ENCODE peak calls at places on chromosomes 6 and 20, in four cellular contexts. One of them, this sample, is unnamed.

GRCh38 chr20:3658708-3659491 is 4.3 kb downstream of the GFRA4 start:
- DNase-seq in epithelial cell of esophagus: peak; percentile 33
- DNase-seq in pancreas: no peak
- DNase-seq in CD8-positive, alpha-beta T cell: no peak
- DNase-seq in this sample: no peak

GRCh38 chr20:45920795-45921617 is 9.1 kb upstream of the PLTP start:
- DNase-seq in CD8-positive, alpha-beta T cell: no peak
- DNase-seq in epithelial cell of esophagus: no peak
- DNase-seq in pancreas: no peak
- DNase-seq in this sample: no peak

GRCh38 chr6:20875369-20875963 is 341.2 kb downstream of the CDKAL1 start:
- DNase-seq in pancreas: no peak
- DNase-seq in epithelial cell of esophagus: peak; percentile 53
- DNase-seq in CD8-positive, alpha-beta T cell: no peak
- DNase-seq in this sample: peak; percentile 8

GRCh38 chr20:20215976-20216727 is 151.8 kb upstream of the INSM1 start:
- DNase-seq in CD8-positive, alpha-beta T cell: peak; percentile 4
- DNase-seq in pancreas: no peak
- DNase-seq in epithelial cell of esophagus: no peak
- DNase-seq in this sample: no peak

GRCh38 chr20:36153754-36154695 is 515 bp upstream of the EPB41L1 start:
- DNase-seq in epithelial cell of esophagus: peak; percentile 67
- DNase-seq in CD8-positive, alpha-beta T cell: peak; percentile 22
- DNase-seq in pancreas: peak; percentile 86
- DNase-seq in this sample: peak; percentile 95

GRCh38 chr6:37283268-37283667 is 25.3 kb upstream of the TMEM217 start:
- DNase-seq in pancreas: no peak
- DNase-seq in epithelial cell of esophagus: no peak
- DNase-seq in CD8-positive, alpha-beta T cell: no peak
- DNase-seq in this sample: no peak

GRCh38 chr20:7346562-7346961 is 579.1 kb downstream of the BMP2 start:
- DNase-seq in pancreas: no peak
- DNase-seq in CD8-positive, alpha-beta T cell: no peak
- DNase-seq in epithelial cell of esophagus: peak; percentile 98
- DNase-seq in this sample: no peak

GRCh38 chr20:1920252-1920651 is 25.0 kb downstream of the SIRPA start:
- DNase-seq in epithelial cell of esophagus: no peak
- DNase-seq in pancreas: peak; percentile 58
- DNase-seq in CD8-positive, alpha-beta T cell: no peak
- DNase-seq in this sample: no peak

GRCh38 chr20:47607208-47607613 is 105.5 kb downstream of the NCOA3 start:
- DNase-seq in pancreas: no peak
- DNase-seq in epithelial cell of esophagus: peak; percentile 46
- DNase-seq in CD8-positive, alpha-beta T cell: no peak
- DNase-seq in this sample: no peak

GRCh38 chr20:42901689-42902518 is 287.8 kb downstream of the PTPRT start:
- DNase-seq in CD8-positive, alpha-beta T cell: no peak
- DNase-seq in epithelial cell of esophagus: no peak
- DNase-seq in pancreas: peak; percentile 68
- DNase-seq in this sample: peak; percentile 4

GRCh38 chr20:36644032-36644712 is 1.8 kb downstream of the SLA2 start:
- DNase-seq in epithelial cell of esophagus: no peak
- DNase-seq in pancreas: no peak
- DNase-seq in CD8-positive, alpha-beta T cell: peak; percentile 45
- DNase-seq in this sample: no peak

GRCh38 chr6:52712136-52712535 is 41.2 kb downstream of the TMEM14A start:
- DNase-seq in pancreas: no peak
- DNase-seq in CD8-positive, alpha-beta T cell: no peak
- DNase-seq in epithelial cell of esophagus: peak; percentile 52
- DNase-seq in this sample: no peak

GRCh38 chr6:111661541-111662041 is 55.9 kb upstream of the TRAF3IP2 start:
- DNase-seq in CD8-positive, alpha-beta T cell: no peak
- DNase-seq in pancreas: peak; percentile 23
- DNase-seq in epithelial cell of esophagus: no peak
- DNase-seq in this sample: peak; percentile 75

GRCh38 chr20:8693709-8694108 is 375.2 kb upstream of the PLCB4 start:
- DNase-seq in pancreas: no peak
- DNase-seq in epithelial cell of esophagus: peak; percentile 27
- DNase-seq in CD8-positive, alpha-beta T cell: no peak
- DNase-seq in this sample: no peak

GRCh38 chr6:138963531-138963930 is 24.5 kb downstream of the REPS1 start:
- DNase-seq in CD8-positive, alpha-beta T cell: no peak
- DNase-seq in epithelial cell of esophagus: no peak
- DNase-seq in pancreas: peak; percentile 21
- DNase-seq in this sample: peak; percentile 33

GRCh38 chr6:132101550-132101949 is 150.4 kb upstream of the CCN2 start:
- DNase-seq in epithelial cell of esophagus: no peak
- DNase-seq in pancreas: no peak
- DNase-seq in CD8-positive, alpha-beta T cell: no peak
- DNase-seq in this sample: no peak

GRCh38 chr6:149049230-149049629 is 268.3 kb upstream of the TAB2 start:
- DNase-seq in epithelial cell of esophagus: peak; percentile 51
- DNase-seq in pancreas: no peak
- DNase-seq in CD8-positive, alpha-beta T cell: no peak
- DNase-seq in this sample: no peak

GRCh38 chr6:110542311-110543024 is 66.1 kb upstream of the SLC22A16 start:
- DNase-seq in epithelial cell of esophagus: no peak
- DNase-seq in pancreas: no peak
- DNase-seq in CD8-positive, alpha-beta T cell: no peak
- DNase-seq in this sample: no peak

GRCh38 chr20:58094698-58095097 is 133.8 kb downstream of the ANKRD60 start:
- DNase-seq in epithelial cell of esophagus: no peak
- DNase-seq in CD8-positive, alpha-beta T cell: no peak
- DNase-seq in pancreas: no peak
- DNase-seq in this sample: no peak

GRCh38 chr6:92806254-92806653 is 613.1 kb downstream of the EPHA7 start:
- DNase-seq in epithelial cell of esophagus: no peak
- DNase-seq in CD8-positive, alpha-beta T cell: no peak
- DNase-seq in pancreas: no peak
- DNase-seq in this sample: no peak

GRCh38 chr20:32577023-32577422 is 8.1 kb downstream of the NOL4L start:
- DNase-seq in CD8-positive, alpha-beta T cell: no peak
- DNase-seq in epithelial cell of esophagus: no peak
- DNase-seq in pancreas: no peak
- DNase-seq in this sample: no peak

GRCh38 chr6:25576920-25577319 is 75.1 kb upstream of the SCGN start:
- DNase-seq in pancreas: no peak
- DNase-seq in CD8-positive, alpha-beta T cell: no peak
- DNase-seq in epithelial cell of esophagus: no peak
- DNase-seq in this sample: no peak

GRCh38 chr20:51221791-51222408 is 199.0 kb upstream of the KCNG1 start:
- DNase-seq in pancreas: peak; percentile 38
- DNase-seq in epithelial cell of esophagus: peak; percentile 90
- DNase-seq in CD8-positive, alpha-beta T cell: no peak
- DNase-seq in this sample: no peak

GRCh38 chr6:52135217-52135616 is 47.8 kb upstream of the PKHD1 start:
- DNase-seq in pancreas: no peak
- DNase-seq in CD8-positive, alpha-beta T cell: no peak
- DNase-seq in epithelial cell of esophagus: no peak
- DNase-seq in this sample: no peak

GRCh38 chr20:20785226-20785625 is 72.8 kb upstream of the RALGAPA2 start:
- DNase-seq in CD8-positive, alpha-beta T cell: no peak
- DNase-seq in epithelial cell of esophagus: no peak
- DNase-seq in pancreas: no peak
- DNase-seq in this sample: no peak

GRCh38 chr6:170294813-170295518 is 4.1 kb upstream of the DLL1 start:
- DNase-seq in CD8-positive, alpha-beta T cell: no peak
- DNase-seq in pancreas: no peak
- DNase-seq in epithelial cell of esophagus: no peak
- DNase-seq in this sample: no peak

GRCh38 chr6:170296423-170296745 is 5.5 kb upstream of the DLL1 start:
- DNase-seq in CD8-positive, alpha-beta T cell: no peak
- DNase-seq in epithelial cell of esophagus: no peak
- DNase-seq in pancreas: no peak
- DNase-seq in this sample: no peak

GRCh38 chr6:170296746-170297576 is 6.1 kb upstream of the DLL1 start:
- DNase-seq in CD8-positive, alpha-beta T cell: no peak
- DNase-seq in pancreas: peak; percentile 44
- DNase-seq in epithelial cell of esophagus: no peak
- DNase-seq in this sample: no peak

GRCh38 chr6:170293881-170294755 is 3.2 kb upstream of the DLL1 start:
- DNase-seq in CD8-positive, alpha-beta T cell: no peak
- DNase-seq in pancreas: no peak
- DNase-seq in epithelial cell of esophagus: no peak
- DNase-seq in this sample: no peak

GRCh38 chr6:170295519-170296422 is 4.9 kb upstream of the DLL1 start:
- DNase-seq in CD8-positive, alpha-beta T cell: no peak
- DNase-seq in pancreas: peak; percentile 45
- DNase-seq in epithelial cell of esophagus: peak; percentile 53
- DNase-seq in this sample: no peak
- TF ChIP-seq CTCF in CD8-positive, alpha-beta T cell: no peak
- TF ChIP-seq CTCF in pancreas: no peak
- TF ChIP-seq CTCF in epithelial cell of esophagus: no peak
- TF ChIP-seq CTCF in this sample: no peak

GRCh38 chr6:4550227-4550597 is 226.0 kb upstream of the CDYL start:
- DNase-seq in pancreas: no peak
- DNase-seq in epithelial cell of esophagus: no peak
- DNase-seq in CD8-positive, alpha-beta T cell: no peak
- DNase-seq in this sample: no peak
- TF ChIP-seq CTCF in pancreas: no peak
- TF ChIP-seq CTCF in epithelial cell of esophagus: no peak
- TF ChIP-seq CTCF in CD8-positive, alpha-beta T cell: no peak
- TF ChIP-seq CTCF in this sample: no peak

GRCh38 chr6:3285732-3286131 is 27.0 kb downstream of the PSMG4 start:
- DNase-seq in pancreas: no peak
- DNase-seq in epithelial cell of esophagus: no peak
- DNase-seq in CD8-positive, alpha-beta T cell: no peak
- DNase-seq in this sample: no peak
- TF ChIP-seq CTCF in pancreas: no peak
- TF ChIP-seq CTCF in epithelial cell of esophagus: no peak
- TF ChIP-seq CTCF in CD8-positive, alpha-beta T cell: no peak
- TF ChIP-seq CTCF in this sample: no peak

GRCh38 chr6:35318200-35318844 is 20.7 kb downstream of the DEF6 start:
- DNase-seq in CD8-positive, alpha-beta T cell: no peak
- DNase-seq in epithelial cell of esophagus: peak; percentile 81
- DNase-seq in pancreas: peak; percentile 90
- DNase-seq in this sample: peak; percentile 84
- TF ChIP-seq CTCF in CD8-positive, alpha-beta T cell: no peak
- TF ChIP-seq CTCF in epithelial cell of esophagus: no peak
- TF ChIP-seq CTCF in pancreas: no peak
- TF ChIP-seq CTCF in this sample: peak; percentile 26

GRCh38 chr6:107712523-107713213 is 111.4 kb downstream of the SCML4 start:
- DNase-seq in epithelial cell of esophagus: peak; percentile 90
- DNase-seq in pancreas: no peak
- DNase-seq in CD8-positive, alpha-beta T cell: no peak
- DNase-seq in this sample: no peak
- TF ChIP-seq CTCF in epithelial cell of esophagus: no peak
- TF ChIP-seq CTCF in pancreas: no peak
- TF ChIP-seq CTCF in CD8-positive, alpha-beta T cell: no peak
- TF ChIP-seq CTCF in this sample: no peak

GRCh38 chr6:91276315-91276714 is 689.4 kb upstream of the MAP3K7 start:
- DNase-seq in CD8-positive, alpha-beta T cell: no peak
- DNase-seq in pancreas: no peak
- DNase-seq in epithelial cell of esophagus: peak; percentile 3
- DNase-seq in this sample: no peak
- TF ChIP-seq CTCF in CD8-positive, alpha-beta T cell: no peak
- TF ChIP-seq CTCF in pancreas: no peak
- TF ChIP-seq CTCF in epithelial cell of esophagus: peak; percentile 41
- TF ChIP-seq CTCF in this sample: no peak

GRCh38 chr20:14902432-14903089 is 565.1 kb upstream of the FLRT3 start:
- DNase-seq in epithelial cell of esophagus: no peak
- DNase-seq in pancreas: no peak
- DNase-seq in CD8-positive, alpha-beta T cell: no peak
- DNase-seq in this sample: no peak
- TF ChIP-seq CTCF in epithelial cell of esophagus: no peak
- TF ChIP-seq CTCF in pancreas: no peak
- TF ChIP-seq CTCF in CD8-positive, alpha-beta T cell: no peak
- TF ChIP-seq CTCF in this sample: no peak

DNA sequence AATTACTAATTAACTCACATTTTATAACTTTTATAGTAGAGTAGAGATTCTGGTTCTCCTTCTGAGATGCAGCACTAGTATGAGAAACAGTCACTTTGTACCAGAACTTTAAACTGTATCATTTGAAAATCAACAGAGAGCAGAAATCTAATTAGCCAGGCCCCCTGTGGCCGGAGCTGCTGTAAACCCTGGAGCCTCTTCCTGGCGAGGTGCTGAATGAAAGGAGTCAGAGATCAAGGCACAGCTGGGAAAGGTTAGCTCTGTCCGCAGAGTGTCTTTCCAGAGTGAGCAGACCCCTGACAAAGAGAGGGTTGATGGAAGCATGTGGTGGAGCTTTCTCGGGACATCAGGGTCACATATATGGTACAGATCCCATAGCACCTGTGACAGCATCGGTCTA is 703.8 kb downstream of the RFPL4B start:
- DNase-seq in CD8-positive, alpha-beta T cell: no peak
- DNase-seq in pancreas: no peak
- DNase-seq in epithelial cell of esophagus: no peak
- DNase-seq in this sample: no peak
- TF ChIP-seq CTCF in CD8-positive, alpha-beta T cell: no peak
- TF ChIP-seq CTCF in pancreas: no peak
- TF ChIP-seq CTCF in epithelial cell of esophagus: no peak
- TF ChIP-seq CTCF in this sample: no peak

GRCh38 chr6:38432479-38432878 is 207.2 kb downstream of the BTBD9 start:
- DNase-seq in pancreas: no peak
- DNase-seq in CD8-positive, alpha-beta T cell: no peak
- DNase-seq in epithelial cell of esophagus: peak; percentile 55
- DNase-seq in this sample: no peak
- TF ChIP-seq CTCF in pancreas: no peak
- TF ChIP-seq CTCF in CD8-positive, alpha-beta T cell: no peak
- TF ChIP-seq CTCF in epithelial cell of esophagus: peak; percentile 9
- TF ChIP-seq CTCF in this sample: no peak

DNA sequence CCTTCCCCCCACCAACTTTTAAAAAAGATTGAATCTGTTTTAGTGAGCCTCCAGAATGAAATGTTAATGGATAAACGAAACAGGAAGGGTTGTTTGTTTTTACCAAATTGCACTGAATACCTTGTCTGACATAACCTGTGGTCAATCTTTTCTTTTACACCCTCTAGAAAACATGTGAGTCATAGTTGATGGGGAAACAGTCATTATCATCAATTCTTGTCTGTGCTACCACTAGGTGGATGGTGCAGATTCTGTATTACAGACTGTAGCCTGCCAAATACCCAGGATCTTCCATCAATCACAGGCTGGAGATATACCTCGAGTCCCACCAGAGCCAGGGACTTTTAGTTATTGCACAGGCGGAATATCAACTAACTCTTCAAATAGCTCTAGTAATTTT is 29.5 kb upstream of the PKIB start:
- DNase-seq in pancreas: no peak
- DNase-seq in CD8-positive, alpha-beta T cell: no peak
- DNase-seq in epithelial cell of esophagus: peak; percentile 74
- DNase-seq in this sample: no peak
- TF ChIP-seq CTCF in pancreas: no peak
- TF ChIP-seq CTCF in CD8-positive, alpha-beta T cell: no peak
- TF ChIP-seq CTCF in epithelial cell of esophagus: peak; percentile 34
- TF ChIP-seq CTCF in this sample: no peak